ENCODE peak calls at places on chromosomes 16 and 17, in ten cellular contexts. B is tibial artery; A is mesendoderm; I is GM23248; C is transverse colon; E is astrocyte; Y is CD8-positive, alpha-beta memory T cell; S is OCI-LY7; X is Peyer's patch; O is neural progenitor cell. G is an unnamed sample.
A peak's percentile ranks its signal among the peaks of the same experiment; 100 is the strongest.

GRCh38 chr17:62809656-62810055 is 1.5 kb upstream of the MARCHF10 start:
- DNase-seq in B (no peak), A (no peak), I (peak; percentile 38), C (no peak), E (peak; percentile 42), Y (no peak), S (no peak), X (no peak), O (no peak), G (no peak)

GRCh38 chr16:4795828-4796572 is 831 bp downstream of the SMIM22 start:
- DNase-seq in B (no peak), A (no peak), I (no peak), C (peak; percentile 44), E (no peak), Y (no peak), S (no peak), X (no peak), O (no peak), G (no peak)

GRCh38 chr17:9386401-9386800 is 189.2 kb downstream of the STX8 start:
- DNase-seq in B (no peak), A (no peak), I (no peak), C (no peak), E (no peak), Y (no peak), S (no peak), X (no peak), O (no peak), G (peak; percentile 42)

GRCh38 chr17:44865921-44866320 is 18.2 kb downstream of the HIGD1B start:
- DNase-seq in B (no peak), A (no peak), I (peak; percentile 54), C (no peak), E (no peak), Y (no peak), S (no peak), X (no peak), O (no peak), G (no peak)

GRCh38 chr17:19364699-19365498 is 2.4 kb upstream of the B9D1 start:
- DNase-seq in B (peak; percentile 18), A (no peak), I (peak; percentile 51), C (no peak), E (no peak), Y (no peak), S (no peak), X (no peak), O (no peak), G (peak; percentile 57)

GRCh38 chr17:64019486-64020067 is 856 bp downstream of the ICAM2 start:
- DNase-seq in B (no peak), A (no peak), I (no peak), C (no peak), E (no peak), Y (no peak), S (no peak), X (peak; percentile 45), O (no peak), G (no peak)

GRCh38 chr16:80387308-80387921 is 153.4 kb upstream of the DYNLRB2 start:
- DNase-seq in B (no peak), A (no peak), I (no peak), C (no peak), E (no peak), Y (no peak), S (no peak), X (no peak), O (no peak), G (no peak)

GRCh38 chr17:64155751-64156544 is 26.0 kb upstream of the ERN1 start:
- DNase-seq in B (peak; percentile 57), A (no peak), I (peak; percentile 8), C (peak; percentile 27), E (no peak), Y (no peak), S (no peak), X (no peak), O (peak; percentile 21), G (peak; percentile 45)

GRCh38 chr17:55458977-55459376 is 37.3 kb upstream of the MMD start:
- DNase-seq in B (no peak), A (no peak), I (peak; percentile 87), C (no peak), E (peak; percentile 76), Y (no peak), S (no peak), X (no peak), O (no peak), G (peak; percentile 79)

GRCh38 chr16:21169249-21169981 is 10.9 kb downstream of the LDAF1 start:
- DNase-seq in B (no peak), A (no peak), I (peak; percentile 81), C (no peak), E (peak; percentile 58), Y (no peak), S (no peak), X (no peak), O (no peak), G (peak; percentile 68)

DNA sequence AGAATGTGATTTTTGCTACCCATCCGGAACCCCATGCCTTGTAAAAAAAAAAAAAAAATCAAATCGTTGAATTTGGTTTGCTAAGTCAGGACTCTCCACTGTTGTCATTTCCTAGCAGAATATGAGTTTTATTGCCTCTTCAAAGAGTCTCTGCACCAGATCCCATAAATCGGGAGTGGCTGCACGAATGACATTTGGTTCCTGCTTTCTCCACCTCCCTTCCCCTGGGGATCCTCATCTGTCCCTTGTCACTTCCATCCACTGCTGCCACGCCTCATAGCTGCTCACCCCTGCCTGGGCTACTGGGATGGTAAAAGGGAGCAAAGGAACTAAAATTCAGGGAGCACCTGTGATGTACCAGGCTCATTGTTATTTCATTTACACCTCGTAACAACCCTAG is 312 bp upstream of the KRT36 start:
- DNase-seq in B (no peak), A (no peak), I (no peak), C (peak; percentile 36), E (no peak), Y (no peak), S (no peak), X (no peak), O (no peak), G (no peak)
- H3K27ac ChIP-seq in B (no peak overlapping the region), A (no peak overlapping the region), I (no peak overlapping the region), C (no peak overlapping the region), E (no peak overlapping the region), Y (no peak overlapping the region), S (no peak overlapping the region), X (no peak overlapping the region), O (no peak overlapping the region), G (no peak overlapping the region)

GRCh38 chr16:73890524-73891500 is 405.8 kb upstream of the PSMD7 start:
- DNase-seq in B (no peak), A (peak; percentile 82), I (no peak), C (peak; percentile 8), E (no peak), Y (no peak), S (peak; percentile 7), X (no peak), O (peak; percentile 62), G (peak; percentile 52)
- H3K27ac ChIP-seq in B (peak overlapping the region; percentile 36), A (no peak overlapping the region), I (no peak overlapping the region), C (peak overlapping the region; percentile 15), E (no peak overlapping the region), Y (no peak overlapping the region), S (no peak overlapping the region), X (no peak overlapping the region), O (no peak overlapping the region), G (no peak overlapping the region)

GRCh38 chr17:78844301-78845005 is 3.8 kb upstream of the USP36 start:
- DNase-seq in B (no peak), A (no peak), I (peak; percentile 45), C (no peak), E (peak; percentile 29), Y (no peak), S (no peak), X (no peak), O (no peak), G (peak; percentile 30)
- H3K27ac ChIP-seq in B (no peak overlapping the region), A (no peak overlapping the region), I (no peak overlapping the region), C (no peak overlapping the region), E (no peak overlapping the region), Y (no peak overlapping the region), S (no peak overlapping the region), X (no peak overlapping the region), O (no peak overlapping the region), G (no peak overlapping the region)

DNA sequence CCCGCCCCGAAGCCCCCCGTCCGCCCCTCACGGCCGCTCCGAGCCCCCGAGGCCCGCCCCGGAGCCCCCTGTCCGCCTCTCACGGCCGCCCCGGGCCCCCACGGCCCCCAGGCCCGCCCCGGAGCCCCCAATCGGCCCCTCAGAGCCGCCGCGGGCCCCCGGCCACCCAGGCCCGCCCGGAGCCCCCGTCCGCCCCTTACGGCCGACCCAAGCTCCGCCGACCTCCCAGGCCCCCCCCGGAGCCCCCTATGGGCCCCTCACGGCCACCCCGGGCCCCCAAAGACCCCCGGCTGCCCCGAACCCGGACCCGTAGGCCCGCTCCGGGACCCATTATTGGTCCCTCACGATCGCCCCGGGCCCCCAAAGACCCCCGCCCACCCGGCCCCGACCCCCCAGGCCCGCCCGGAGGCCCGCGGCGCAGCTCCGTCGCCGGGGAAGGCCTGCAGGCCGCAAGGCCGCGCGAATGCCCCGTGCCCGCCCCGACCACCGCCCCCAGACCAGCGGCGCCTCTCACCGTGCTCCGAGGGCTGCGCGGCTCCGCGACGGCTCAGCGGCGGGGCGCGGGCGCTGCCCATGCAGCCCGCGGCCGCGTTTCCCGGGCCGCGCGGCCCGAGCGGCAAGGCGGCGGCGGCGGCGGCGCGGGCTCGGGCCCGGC is 503 bp downstream of the ANKRD11 start:
- DNase-seq in B (no peak), A (no peak), I (no peak), C (no peak), E (no peak), Y (no peak), S (no peak), X (no peak), O (no peak), G (no peak)
- H3K27ac ChIP-seq in B (peak overlapping the region; percentile 94), A (peak overlapping the region; percentile 72), I (peak overlapping the region; percentile 94), C (peak overlapping the region; percentile 98), E (peak overlapping the region; percentile 71), Y (peak overlapping the region; percentile 83), S (peak overlapping the region; percentile 92), X (peak overlapping the region; percentile 100), O (peak overlapping the region; percentile 67), G (no peak overlapping the region)